ENCODE peak calls at places on chromosomes 4 and X, in five cellular contexts. N is A549, I is IMR-90, K is transverse colon, R is esophagus squamous epithelium. P is an unnamed sample.
A peak's percentile ranks its signal among the peaks of the same experiment; 100 is the strongest.

GRCh38 chr4:2482693-2483092 is 13.8 kb downstream of the RNF4 start:
- DNase-seq in N (no peak), I (peak; percentile 35), K (no peak), R (no peak), P (no peak)

GRCh38 chr4:89800527-89801103 is 36.3 kb downstream of the SNCA start:
- DNase-seq in N (no peak), I (peak; percentile 5), K (no peak), R (no peak), P (no peak)

GRCh38 chrX:4547218-4547836 is 833.9 kb upstream of the PRKX start:
- DNase-seq in N (peak; percentile 4), I (peak; percentile 40), K (peak; percentile 32), R (no peak), P (no peak)

GRCh38 chr4:158170691-158171455 is 2.0 kb downstream of the GASK1B start:
- DNase-seq in N (no peak), I (peak; percentile 23), K (peak; percentile 45), R (no peak), P (peak; percentile 90)

GRCh38 chrX:139538907-139539593 is 8.5 kb downstream of the F9 start:
- DNase-seq in N (no peak), I (no peak), K (no peak), R (no peak), P (no peak)

GRCh38 chrX:126448681-126449080 is 103.9 kb downstream of the DCAF12L1 start:
- DNase-seq in N (no peak), I (no peak), K (no peak), R (no peak), P (no peak)

GRCh38 chr4:16199132-16199531 is 27.1 kb downstream of the TAPT1 start:
- DNase-seq in N (no peak), I (peak; percentile 37), K (no peak), R (no peak), P (no peak)

GRCh38 chrX:49106930-49107329 is 16.6 kb downstream of the GPKOW start:
- DNase-seq in N (peak; percentile 26), I (peak; percentile 52), K (no peak), R (no peak), P (no peak)

GRCh38 chrX:29397506-29397905 is 810.3 kb downstream of the IL1RAPL1 start:
- DNase-seq in N (no peak), I (peak; percentile 58), K (no peak), R (no peak), P (no peak)

GRCh38 chr4:47075241-47075640 is 43.9 kb downstream of the GABRB1 start:
- DNase-seq in N (no peak), I (peak; percentile 54), K (no peak), R (no peak), P (no peak)

GRCh38 chrX:136754641-136755040 is 26.1 kb downstream of the ARHGEF6 start:
- DNase-seq in N (no peak), I (no peak), K (no peak), R (no peak), P (peak; percentile 14)

GRCh38 chr4:187128226-187128625 is 404.6 kb upstream of the FAT1 start:
- DNase-seq in N (no peak), I (peak; percentile 41), K (no peak), R (no peak), P (no peak)

GRCh38 chr4:77745792-77746191 is 73.4 kb downstream of the CNOT6L start:
- DNase-seq in N (no peak), I (no peak), K (no peak), R (no peak), P (no peak)

DNA sequence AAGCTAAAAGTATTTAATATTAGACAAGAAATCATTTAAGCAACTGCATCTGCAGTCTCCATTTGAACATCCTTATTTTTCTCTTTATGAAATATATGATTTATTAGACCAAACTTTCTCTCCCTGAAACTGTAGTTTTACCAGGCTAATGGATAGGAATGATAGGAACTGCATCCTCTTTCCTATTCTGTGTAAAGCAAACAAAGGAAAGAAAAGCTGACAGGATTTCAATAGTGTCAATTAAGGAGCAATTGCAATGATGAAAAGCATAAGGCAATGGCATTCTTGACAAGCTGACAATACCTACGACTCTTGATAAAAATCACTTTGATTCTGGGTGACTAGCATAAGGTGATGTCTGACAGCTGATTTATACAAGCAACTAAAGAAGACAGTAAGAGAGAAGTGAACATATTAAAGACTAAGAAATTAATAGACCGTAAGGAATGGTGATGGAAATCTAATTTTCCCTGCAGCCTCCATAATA is 502.5 kb downstream of the TECRL start:
- DNase-seq in N (no peak), I (no peak), K (no peak), R (no peak), P (no peak)
- TF ChIP-seq CTCF in N (no peak), I (no peak), K (no peak), R (no peak), P (no peak)

GRCh38 chrX:39613508-39613921 is 484.2 kb downstream of the BCOR start:
- DNase-seq in N (peak; percentile 15), I (no peak), K (peak; percentile 51), R (no peak), P (no peak)
- TF ChIP-seq POLR2A in N (no peak), I (no peak), K (no peak), R (no peak), P (no peak)

GRCh38 chr4:165433529-165433928 is 54.7 kb downstream of the CPE start:
- DNase-seq in N (no peak), I (no peak), K (no peak), R (no peak), P (no peak)
- TF ChIP-seq CTCF in N (no peak), I (no peak), K (no peak), R (no peak), P (no peak)

DNA sequence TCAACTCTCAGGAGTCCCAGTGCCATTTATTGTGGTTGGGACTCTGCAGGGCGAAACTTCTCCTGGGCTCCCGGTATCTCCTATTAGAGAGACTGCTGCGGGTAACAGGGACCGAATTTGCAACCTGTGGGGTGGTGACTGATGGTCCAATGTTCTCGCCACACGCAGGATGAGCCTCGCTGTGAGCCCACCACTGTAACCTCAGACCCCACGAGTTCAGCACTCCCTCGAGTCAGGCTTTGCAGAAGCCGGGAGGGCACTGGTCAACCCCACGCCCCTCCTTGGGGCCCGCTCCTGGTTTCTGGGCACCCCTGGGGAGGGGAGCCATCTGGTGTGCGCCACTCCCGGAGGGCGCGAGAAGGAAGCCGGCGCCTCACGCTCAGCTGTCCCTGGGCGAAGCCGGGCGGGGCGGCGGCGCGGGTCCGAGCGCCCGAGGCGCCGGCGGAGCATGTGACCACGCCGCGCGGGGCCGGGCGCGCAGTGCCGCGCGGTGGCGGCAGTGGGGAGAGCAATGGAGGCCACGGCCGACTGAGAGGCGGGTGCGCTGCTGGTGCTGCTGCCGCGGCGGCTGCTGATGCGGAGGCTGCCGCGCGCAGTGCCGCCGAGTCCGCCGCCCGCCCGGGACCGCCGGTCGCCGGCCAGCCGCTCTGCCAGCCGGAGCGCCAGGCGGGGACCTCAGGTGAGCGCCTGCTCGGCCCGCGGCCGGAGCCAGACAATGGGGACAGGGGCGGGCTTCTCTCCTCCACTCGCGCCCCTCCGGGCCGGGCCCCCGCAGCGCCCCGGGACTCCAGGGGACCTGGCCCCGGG is 100.1 kb downstream of the CEP135 start:
- DNase-seq in N (peak; percentile 27), I (peak; percentile 39), K (peak; percentile 64), R (no peak), P (peak; percentile 15)
- TF ChIP-seq POLR2A in N (peak; percentile 23), I (no peak), K (no peak), R (no peak), P (no peak)

DNA sequence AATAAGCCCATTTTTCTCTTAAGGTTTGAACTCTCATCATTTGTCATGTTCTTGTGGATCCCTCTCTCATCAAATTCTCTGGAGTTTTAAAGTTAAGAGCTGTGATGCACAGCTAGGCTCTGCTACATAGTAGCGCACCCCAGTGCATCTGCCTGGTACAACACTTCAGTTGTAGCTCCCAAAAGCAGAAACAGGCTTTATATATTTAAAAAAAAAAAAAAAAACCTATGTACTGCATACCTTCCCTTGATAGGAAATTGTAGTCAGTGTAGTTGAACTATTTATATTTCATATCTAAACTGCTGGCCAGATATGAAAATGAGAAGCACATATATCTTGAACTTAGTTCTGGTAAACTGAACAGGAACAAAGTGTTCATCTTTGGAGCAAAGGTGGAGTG is 131.4 kb downstream of the KLHL13 start:
- DNase-seq in N (no peak), I (peak; percentile 29), K (peak; percentile 42), R (no peak), P (no peak)
- TF ChIP-seq CTCF in N (no peak), I (peak; percentile 25), K (no peak), R (no peak), P (no peak)

GRCh38 chr4:6749340-6750171 is 33.0 kb upstream of the KIAA0232 start:
- DNase-seq in N (peak; percentile 65), I (peak; percentile 33), K (peak; percentile 91), R (peak; percentile 30), P (peak; percentile 57)
- TF ChIP-seq POLR2A in N (peak; percentile 14), I (no peak), K (peak; percentile 89), R (no peak), P (no peak)

DNA sequence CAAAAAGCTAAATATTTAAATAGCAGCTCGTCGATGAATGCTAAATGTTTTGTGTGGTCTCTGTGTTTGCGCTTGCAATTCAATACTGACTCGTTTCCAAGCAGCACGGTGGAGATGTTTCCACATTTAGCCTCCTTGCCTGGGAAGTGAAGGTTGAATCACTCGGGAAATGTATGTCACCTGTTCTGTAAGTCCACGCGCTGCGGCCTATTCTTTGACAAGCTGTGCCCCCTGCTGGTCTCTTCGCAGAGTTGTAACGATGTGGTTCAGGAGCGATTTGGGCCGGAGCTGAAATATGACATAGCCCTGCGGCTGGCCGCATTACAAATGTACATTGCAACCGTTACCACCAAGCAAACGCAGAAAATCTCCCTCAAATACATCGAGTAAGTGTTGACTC is 89.6 kb upstream of the PRPS2 start:
- DNase-seq in N (peak; percentile 41), I (peak; percentile 68), K (peak; percentile 42), R (no peak), P (no peak)
- TF ChIP-seq CTCF in N (peak; percentile 66), I (peak; percentile 57), K (peak; percentile 34), R (peak; percentile 67), P (no peak)

DNA sequence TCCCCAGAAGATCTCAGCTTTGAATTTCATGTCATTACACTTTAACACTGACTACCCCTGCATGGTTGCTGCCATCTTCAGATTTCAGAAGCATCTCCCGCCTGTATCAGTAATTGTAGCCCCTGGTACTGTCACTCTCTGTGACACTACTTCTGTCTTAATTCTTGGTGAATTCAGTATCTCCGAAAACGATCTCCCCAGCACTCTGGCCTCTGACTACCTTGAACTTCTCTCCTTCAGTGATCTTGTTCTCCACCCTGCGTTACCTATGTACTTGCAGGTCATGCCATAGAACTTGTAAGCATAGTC is 53.8 kb upstream of the ABCG2 start:
- DNase-seq in N (no peak), I (no peak), K (no peak), R (no peak), P (no peak)
- TF ChIP-seq POLR2A in N (no peak), I (no peak), K (no peak), R (no peak), P (no peak)

GRCh38 chr4:134906404-134907023 is 704.9 kb upstream of the PABPC4L start:
- DNase-seq in N (no peak), I (no peak), K (no peak), R (no peak), P (no peak)
- TF ChIP-seq CTCF in N (peak; percentile 32), I (no peak), K (no peak), R (no peak), P (no peak)